ENCODE peak calls at places on chromosomes 12 and 14, in five cellular contexts. E is lung, S is body of pancreas, J is cardiac fibroblast, B is Kasumi-1. Z is an unnamed sample.

GRCh38 chr14:53767566-53767965 is 189.1 kb downstream of the BMP4 start:
- DNase-seq in E (no peak), S (no peak), J (no peak), B (no peak), Z (no peak)

GRCh38 chr12:124506145-124506831 is 61.1 kb downstream of the NCOR2 start:
- DNase-seq in E (peak; percentile 70), S (peak; percentile 86), J (peak; percentile 85), B (peak; percentile 94), Z (no peak)

GRCh38 chr12:14955876-14956811 is 5.3 kb downstream of the ARHGDIB start:
- DNase-seq in E (no peak), S (no peak), J (no peak), B (peak; percentile 62), Z (no peak)

GRCh38 chr12:111757361-111758119 is 9.2 kb upstream of the ALDH2 start:
- DNase-seq in E (peak; percentile 49), S (peak; percentile 78), J (peak; percentile 68), B (peak; percentile 87), Z (peak; percentile 39)

GRCh38 chr12:25934461-25934860 is 24.0 kb upstream of the RASSF8 start:
- DNase-seq in E (no peak), S (no peak), J (no peak), B (no peak), Z (no peak)

GRCh38 chr12:102300824-102301461 is 103.3 kb upstream of the PMCH start:
- DNase-seq in E (no peak), S (peak; percentile 44), J (peak; percentile 68), B (peak; percentile 69), Z (no peak)

GRCh38 chr12:49776413-49776812 is 35.1 kb downstream of the TMBIM6 start:
- DNase-seq in E (peak; percentile 69), S (peak; percentile 73), J (peak; percentile 88), B (peak; percentile 76), Z (peak; percentile 68)

GRCh38 chr14:59265808-59266207 is 77.3 kb downstream of the DAAM1 start:
- DNase-seq in E (no peak), S (no peak), J (no peak), B (no peak), Z (peak; percentile 31)

GRCh38 chr12:108629824-108630476 is 3.7 kb downstream of the SELPLG start:
- DNase-seq in E (peak; percentile 54), S (peak; percentile 37), J (peak; percentile 76), B (no peak), Z (peak; percentile 86)

GRCh38 chr12:12399161-12399560 is 42.3 kb downstream of the BORCS5 start:
- DNase-seq in E (no peak), S (no peak), J (no peak), B (no peak), Z (no peak)

GRCh38 chr12:124512667-124513296 is 54.6 kb downstream of the NCOR2 start:
- DNase-seq in E (peak; percentile 93), S (peak; percentile 86), J (peak; percentile 97), B (no peak), Z (peak; percentile 87)

GRCh38 chr12:122282066-122282465 is 15.8 kb upstream of the VPS33A start:
- DNase-seq in E (no peak), S (no peak), J (peak; percentile 73), B (no peak), Z (peak; percentile 69)

GRCh38 chr12:18430425-18431048 is 169.2 kb downstream of the PIK3C2G start:
- DNase-seq in E (peak; percentile 55), S (peak; percentile 59), J (peak; percentile 78), B (peak; percentile 72), Z (peak; percentile 62)

GRCh38 chr12:47073951-47074350 is 5.5 kb upstream of the PCED1B start:
- DNase-seq in E (no peak), S (no peak), J (no peak), B (no peak), Z (no peak)

GRCh38 chr14:74609721-74610120 is 2.3 kb downstream of the LTBP2 start:
- DNase-seq in E (no peak), S (no peak), J (peak; percentile 32), B (no peak), Z (no peak)

GRCh38 chr14:36428350-36428749 is 91.7 kb downstream of the NKX2-1 start:
- DNase-seq in E (no peak), S (no peak), J (no peak), B (no peak), Z (no peak)

Z was measured in HCEC 1CT.